ENCODE peak calls at places on chromosomes 16 and 17, in four cellular contexts. W is left ventricle myocardium inferior; E is activated CD4-positive, alpha-beta T cell treated with anti-CD3 and anti-CD28 coated beads for 48 hours; X is ovary. J is an unnamed sample.

GRCh38 chr17:41199421-41200098 is 9.9 kb downstream of the KRTAP9-1 start:
- DNase-seq in W (no peak), E (no peak), X (no peak), J (no peak)

GRCh38 chr17:69593351-69593715 is 178.8 kb downstream of the MAP2K6 start:
- DNase-seq in W (no peak), E (no peak), X (no peak), J (no peak)

GRCh38 chr17:34241062-34241461 is 14.0 kb upstream of the CCL2 start:
- DNase-seq in W (peak), E (no peak), X (no peak), J (no peak)

GRCh38 chr17:57995076-57995956 is 7.3 kb upstream of the VEZF1 start:
- DNase-seq in W (peak), E (peak), X (peak), J (no peak)

GRCh38 chr17:51948128-51948527 is 210.4 kb downstream of the CA10 start:
- DNase-seq in W (no peak), E (no peak), X (no peak), J (no peak)

GRCh38 chr17:46738544-46738943 is 79.9 kb downstream of the WNT3 start:
- DNase-seq in W (no peak), E (no peak), X (no peak), J (no peak)

GRCh38 chr17:57868775-57869598 is 19.1 kb upstream of the MRPS23 start:
- DNase-seq in W (no peak), E (no peak), X (no peak), J (no peak)

GRCh38 chr16:55488306-55488705 is 9.3 kb downstream of the MMP2 start:
- DNase-seq in W (no peak), E (no peak), X (no peak), J (no peak)

GRCh38 chr16:47254771-47255170 is 111.0 kb upstream of the NETO2 start:
- DNase-seq in W (no peak), E (no peak), X (no peak), J (no peak)

GRCh38 chr17:63537001-63537400 is 13.3 kb upstream of the DCAF7 start:
- DNase-seq in W (no peak), E (no peak), X (no peak), J (no peak)